ENCODE peak calls at places on chromosomes 13 and 19, in four cellular contexts. P is nephron progenitor cell, X is fibroblast of mammary gland, Y is endothelial cell. C is an unnamed sample.

GRCh38 chr19:4052114-4052992 is 14.3 kb downstream of the ZBTB7A start:
- DNase-seq in X (peak), P (no peak), Y (no peak), C (no peak)

GRCh38 chr13:34847751-34848150 is 94.3 kb upstream of the NBEA start:
- DNase-seq in X (no peak), P (peak), Y (no peak), C (no peak)

GRCh38 chr19:4197625-4198466 is 15.4 kb downstream of the ANKRD24 start:
- DNase-seq in Y (peak), X (no peak), P (peak), C (peak)

GRCh38 chr13:21234537-21234936 is 58.1 kb downstream of the MRPL57 start:
- DNase-seq in X (no peak), P (peak), Y (no peak), C (no peak)

GRCh38 chr13:21894091-21894490 is 223.2 kb downstream of the FGF9 start:
- DNase-seq in Y (no peak), P (no peak), X (no peak), C (no peak)

GRCh38 chr13:107586216-107586615 is 629.1 kb downstream of the LIG4 start:
- DNase-seq in Y (no peak), X (peak), P (no peak), C (no peak)

GRCh38 chr19:2251577-2252480 is 2.7 kb downstream of the AMH start:
- DNase-seq in P (no peak), Y (no peak), X (no peak), C (peak)

GRCh38 chr19:36093146-36093662 is 17.7 kb upstream of the OVOL3 start:
- DNase-seq in P (no peak), X (peak), Y (no peak), C (peak)

GRCh38 chr13:35768551-35768950 is 292.1 kb upstream of the MAB21L1 start:
- DNase-seq in P (no peak), Y (no peak), X (peak), C (no peak)

GRCh38 chr19:39540333-39540673 is 342 bp upstream of the EID2 start:
- DNase-seq in Y (no peak), X (no peak), P (no peak), C (no peak)

GRCh38 chr13:98142427-98143156 is at the start of gene FARP1:
- DNase-seq in Y (peak), X (peak), P (peak), C (peak)

GRCh38 chr19:10817291-10818038 is 18.5 kb downstream of the TMED1 start:
- DNase-seq in P (no peak), X (peak), Y (no peak), C (no peak)

GRCh38 chr19:23699521-23699860 is 12.5 kb upstream of the ZNF675 start:
- DNase-seq in Y (no peak), X (no peak), P (no peak), C (no peak)

GRCh38 chr13:113728571-113729054 is 30.4 kb upstream of the TMEM255B start:
- DNase-seq in X (no peak), P (no peak), Y (no peak), C (no peak)

GRCh38 chr13:37960427-37960826 is 90.9 kb upstream of the TRPC4 start:
- DNase-seq in P (no peak), Y (no peak), X (no peak), C (no peak)

GRCh38 chr13:113904411-113904810 is 40.5 kb upstream of the GAS6 start:
- DNase-seq in X (peak), P (no peak), Y (peak), C (peak)

GRCh38 chr13:84653915-84654534 is 771.8 kb upstream of the SLITRK1 start:
- DNase-seq in X (no peak), Y (no peak), P (no peak), C (no peak)

GRCh38 chr13:47418206-47418920 is 521.5 kb upstream of the HTR2A start:
- DNase-seq in X (no peak), Y (no peak), P (no peak), C (no peak)

GRCh38 chr13:63699948-63700347 is 2284.3 kb upstream of the PCDH20 start:
- DNase-seq in P (no peak), Y (no peak), X (no peak), C (no peak)

GRCh38 chr13:63864171-63864902 is 2448.7 kb upstream of the PCDH20 start:
- DNase-seq in P (no peak), X (peak), Y (no peak), C (no peak)

GRCh38 chr13:112684444-112684843 is 5.4 kb upstream of the ATP11A start:
- DNase-seq in X (no peak), Y (no peak), P (no peak), C (no peak)

GRCh38 chr13:63492604-63493003 is 2077.0 kb upstream of the PCDH20 start:
- DNase-seq in X (no peak), P (no peak), Y (no peak), C (no peak)

GRCh38 chr19:47284324-47284899 is 9.7 kb downstream of the INAFM1 start:
- DNase-seq in X (peak), Y (peak), P (peak), C (peak)

DNA sequence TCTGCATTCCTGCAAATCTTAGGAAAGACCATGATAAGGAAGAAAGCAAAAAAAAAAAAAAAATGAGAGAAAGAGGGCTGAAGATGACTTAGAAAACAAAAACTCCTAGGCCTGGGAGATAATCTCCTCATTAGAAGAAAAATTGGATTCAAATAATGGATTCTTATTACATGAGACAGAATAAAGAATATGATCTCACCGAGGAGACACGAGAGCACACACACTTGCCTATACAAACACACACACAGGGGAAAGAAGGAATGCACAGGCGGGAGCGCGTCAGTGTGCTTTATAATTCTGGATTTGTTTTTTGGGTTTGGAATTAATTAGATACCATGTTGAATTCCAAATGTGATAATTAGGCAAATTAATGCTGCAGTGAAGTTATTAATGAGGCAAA is 36.0 kb upstream of the PCDH8 start:
- DNase-seq in P (no peak), Y (no peak), X (no peak), C (no peak)
- TF ChIP-seq CTCF in P (no peak), Y (no peak), X (no peak), C (no peak)

GRCh38 chr13:30355405-30355741 is 48.0 kb upstream of the KATNAL1 start:
- DNase-seq in X (no peak), P (peak), Y (peak), C (peak)
- TF ChIP-seq CTCF in X (no peak), P (peak), Y (no peak), C (peak)

GRCh38 chr19:40598918-40599307 is 2.3 kb upstream of the LTBP4 start:
- DNase-seq in X (no peak), Y (no peak), P (no peak), C (no peak)
- TF ChIP-seq CTCF in X (no peak), Y (no peak), P (no peak), C (peak)

DNA sequence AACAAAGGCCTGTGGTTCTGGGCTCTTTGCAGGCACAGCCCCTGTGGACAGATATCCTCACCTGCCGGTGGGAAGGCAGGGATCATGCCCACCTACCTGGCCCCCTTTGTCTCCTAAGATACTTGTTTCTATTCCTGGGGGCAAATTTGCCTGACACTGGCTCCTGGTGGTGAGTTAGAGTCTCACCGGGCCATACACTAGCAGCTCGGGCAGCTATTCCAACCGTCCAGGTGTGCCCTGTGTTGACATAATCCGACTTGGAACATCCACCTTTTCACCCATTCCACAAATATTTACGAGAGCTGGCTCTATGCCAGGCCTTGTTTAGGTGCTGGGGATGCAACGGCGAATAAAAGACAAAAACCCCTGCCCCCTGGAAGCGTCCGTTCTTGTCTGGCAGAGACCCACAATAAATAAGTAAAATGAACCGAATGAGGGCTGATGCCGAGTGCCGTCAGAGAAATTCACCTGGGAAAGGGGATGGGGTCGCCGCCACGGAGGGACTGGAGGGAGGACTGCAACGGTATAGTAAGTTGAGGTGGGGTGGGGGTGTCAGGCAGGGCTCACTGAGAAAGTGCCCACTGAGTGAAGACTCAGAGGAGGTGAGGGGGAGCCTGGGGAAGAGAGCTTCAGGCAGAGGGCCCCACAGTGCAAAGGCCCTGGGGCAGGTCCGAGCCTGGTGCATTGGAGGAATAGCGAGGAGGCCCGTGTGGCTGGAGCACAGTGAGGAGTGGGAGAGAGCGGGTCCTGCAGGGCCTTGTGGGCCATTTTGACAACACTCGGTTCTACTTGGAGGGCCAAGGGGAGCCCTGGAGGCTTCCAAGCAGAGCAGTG is 43.2 kb upstream of the RANBP3 start:
- DNase-seq in X (no peak), P (no peak), Y (no peak), C (no peak)
- TF ChIP-seq CTCF in X (no peak), P (no peak), Y (no peak), C (no peak)

GRCh38 chr13:72696590-72696989 is 30.8 kb downstream of the MZT1 start:
- DNase-seq in X (peak), Y (no peak), P (no peak), C (no peak)
- TF ChIP-seq CTCF in X (peak), Y (no peak), P (no peak), C (peak)

GRCh38 chr19:18853755-18854427 is 22.1 kb downstream of the UPF1 start:
- DNase-seq in P (no peak), X (no peak), Y (no peak), C (no peak)
- TF ChIP-seq CTCF in P (no peak), X (no peak), Y (no peak), C (no peak)

DNA sequence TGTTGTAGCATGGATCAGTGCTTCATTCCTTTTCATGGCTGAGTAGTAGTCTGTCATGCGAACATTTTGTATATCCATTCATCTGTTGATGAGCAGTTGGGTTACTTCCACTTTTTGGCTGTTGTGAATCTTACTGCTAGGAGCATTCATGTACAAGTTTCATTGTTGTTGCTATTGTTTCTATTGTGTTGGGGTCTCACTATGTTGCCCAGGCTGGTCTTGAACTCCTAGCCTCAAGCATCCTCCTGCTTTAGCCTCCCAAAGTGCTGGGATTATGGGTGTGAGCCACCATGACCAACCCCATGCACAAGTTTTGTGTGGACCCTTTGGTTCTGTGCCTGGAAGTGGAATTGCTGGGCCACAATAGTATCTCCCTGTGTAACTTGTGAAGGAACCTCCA is 15.8 kb downstream of the SLC25A42 start:
- DNase-seq in P (no peak), X (no peak), Y (no peak), C (no peak)
- TF ChIP-seq CTCF in P (no peak), X (no peak), Y (no peak), C (no peak)

GRCh38 chr19:11964496-11964857 is 363 bp upstream of the ZNF763 start:
- DNase-seq in Y (no peak), P (no peak), X (no peak), C (no peak)
- TF ChIP-seq CTCF in Y (no peak), P (no peak), X (peak), C (no peak)

GRCh38 chr19:15811476-15811875 is 4.0 kb downstream of the OR10H1 start:
- DNase-seq in P (no peak), X (no peak), Y (no peak), C (no peak)

GRCh38 chr19:15812059-15812722 is 3.3 kb downstream of the OR10H1 start:
- DNase-seq in Y (no peak), X (no peak), P (no peak), C (peak)

GRCh38 chr19:15813916-15814315 is 1.5 kb downstream of the OR10H1 start:
- DNase-seq in P (no peak), X (no peak), Y (no peak), C (no peak)

GRCh38 chr19:15810335-15810734 is 5.1 kb downstream of the OR10H1 start:
- DNase-seq in X (peak), P (no peak), Y (no peak), C (no peak)

DNA sequence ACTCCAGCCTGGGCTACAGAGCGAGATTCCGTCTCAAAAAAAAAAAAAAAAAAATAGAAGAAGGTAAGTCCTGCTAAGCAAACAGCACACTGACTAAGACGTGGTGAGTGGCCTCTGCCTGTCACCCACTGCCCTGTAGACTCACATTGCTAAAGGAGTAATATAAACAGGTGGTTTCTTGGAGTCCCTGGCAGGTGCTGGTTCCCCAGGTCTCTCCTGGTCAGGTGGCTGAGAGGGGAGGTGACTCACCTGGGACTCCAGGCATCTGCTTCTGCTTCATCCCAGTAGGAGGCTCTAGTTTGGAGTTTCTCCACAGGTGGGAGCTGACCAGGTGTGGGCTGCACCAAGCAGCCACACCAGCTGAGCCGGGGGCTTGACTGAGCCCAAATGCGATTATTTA is at the start of gene OR10H1:
- DNase-seq in Y (no peak), X (no peak), P (no peak), C (no peak)
- TF ChIP-seq CTCF in Y (no peak), X (no peak), P (no peak), C (no peak)

GRCh38 chr13:30739646-30740642 is 4.6 kb downstream of the ALOX5AP start:
- DNase-seq in X (peak), Y (no peak), P (no peak), C (peak)
- TF ChIP-seq CTCF in X (no peak), Y (no peak), P (no peak), C (no peak)